ENCODE peak calls at places on chromosome 14, in ten cellular contexts. E, F, C, I, T, J, B, N, K and G are unnamed samples.

GRCh38 chr14:70188292-70188607 is 501 bp downstream of the SLC8A3 start:
- DNase-seq in E (no peak), F (no peak), C (no peak), I (no peak), T (peak; percentile 36), J (no peak), B (no peak), N (peak; percentile 61), K (no peak), G (no peak)

GRCh38 chr14:43438056-43438455 is 1069.0 kb downstream of the FSCB start:
- DNase-seq in E (no peak), F (no peak), C (no peak), I (peak; percentile 43), T (no peak), J (no peak), B (no peak), N (no peak), K (no peak), G (no peak)

GRCh38 chr14:55851301-55851700 is 266.9 kb upstream of the PELI2 start:
- DNase-seq in E (no peak), F (peak; percentile 9), C (no peak), I (no peak), T (no peak), J (peak; percentile 55), B (no peak), N (no peak), K (no peak), G (no peak)

GRCh38 chr14:63727231-63727735 is 582 bp downstream of the SGPP1 start:
- DNase-seq in E (peak; percentile 12), F (peak; percentile 48), C (no peak), I (no peak), T (no peak), J (peak; percentile 53), B (peak; percentile 21), N (no peak), K (no peak), G (peak; percentile 15)

GRCh38 chr14:72598328-72598727 is 295.6 kb downstream of the DPF3 start:
- DNase-seq in E (no peak), F (no peak), C (no peak), I (no peak), T (no peak), J (no peak), B (peak; percentile 19), N (no peak), K (no peak), G (no peak)

GRCh38 chr14:95527392-95528002 is 7.4 kb upstream of the GLRX5 start:
- DNase-seq in E (peak; percentile 83), F (peak; percentile 53), C (no peak), I (peak; percentile 80), T (no peak), J (peak; percentile 52), B (peak; percentile 72), N (peak; percentile 56), K (peak; percentile 30), G (peak; percentile 58)

GRCh38 chr14:77306406-77307098 is 14.1 kb downstream of the POMT2 start:
- DNase-seq in E (no peak), F (peak; percentile 87), C (no peak), I (no peak), T (no peak), J (no peak), B (no peak), N (no peak), K (no peak), G (no peak)

GRCh38 chr14:54652890-54653201 is 85.9 kb downstream of the SAMD4A start:
- DNase-seq in E (no peak), F (no peak), C (no peak), I (no peak), T (no peak), J (no peak), B (no peak), N (no peak), K (no peak), G (no peak)